ENCODE peak calls at places on chromosomes 5 and 9, in six cellular contexts. N is activated naive CD4-positive, alpha-beta T cell; C is adipocyte; Q is activated CD8-positive, alpha-beta memory T cell treated with anti-CD3 and anti-CD28 coated beads for 48 hours; J is NCI-H1694 treated with DMSO at 0.1 percent for 48 hours; O is memory B cell. I is an unnamed sample.

GRCh38 chr5:115578657-115579056 is 23.6 kb downstream of the TICAM2 start:
- DNase-seq in C (no peak), N (no peak), J (no peak), O (no peak), Q (no peak), I (no peak)

GRCh38 chr5:107840161-107840560 is 169.4 kb upstream of the EFNA5 start:
- DNase-seq in Q (no peak), J (no peak), O (no peak), N (no peak), C (no peak), I (no peak)

GRCh38 chr9:134585746-134586706 is 55.6 kb upstream of the COL5A1 start:
- DNase-seq in N (no peak), Q (no peak), C (peak; percentile 88), O (no peak), J (peak; percentile 57), I (no peak)

GRCh38 chr9:121455527-121456239 is 44.0 kb downstream of the GGTA1 start:
- DNase-seq in J (no peak), N (no peak), O (no peak), C (no peak), Q (peak; percentile 24), I (no peak)

GRCh38 chr5:81948349-81948748 is 23.5 kb upstream of the ATG10 start:
- DNase-seq in O (no peak), J (no peak), N (no peak), C (peak; percentile 21), Q (no peak), I (no peak)

GRCh38 chr5:75260708-75261107 is 24.0 kb upstream of the ANKRD31 start:
- DNase-seq in C (no peak), J (no peak), Q (no peak), O (no peak), N (no peak), I (no peak)

GRCh38 chr5:54915466-54916027 is 69.8 kb downstream of the ESM1 start:
- DNase-seq in J (no peak), C (no peak), O (no peak), N (no peak), Q (no peak), I (no peak)

GRCh38 chr9:19629506-19629905 is 159.3 kb downstream of the SLC24A2 start:
- DNase-seq in O (no peak), J (no peak), C (no peak), Q (no peak), N (no peak), I (no peak)

GRCh38 chr5:180027449-180028089 is 44.0 kb downstream of the RNF130 start:
- DNase-seq in O (no peak), C (no peak), N (no peak), Q (no peak), J (no peak), I (no peak)

GRCh38 chr5:75009559-75010230 is 42.7 kb downstream of the GCNT4 start:
- DNase-seq in O (no peak), N (no peak), Q (no peak), J (no peak), C (no peak), I (no peak)

GRCh38 chr5:158423623-158424200 is 564.8 kb upstream of the CLINT1 start:
- DNase-seq in J (no peak), Q (no peak), O (no peak), C (peak; percentile 79), N (no peak), I (no peak)

GRCh38 chr5:150485770-150486401 is 22.0 kb upstream of the NDST1 start:
- DNase-seq in J (peak; percentile 16), N (peak; percentile 42), C (peak; percentile 73), Q (no peak), O (peak; percentile 7), I (no peak)

GRCh38 chr9:77707696-77708095 is 59.6 kb upstream of the GNA14 start:
- DNase-seq in Q (no peak), N (no peak), J (no peak), C (peak; percentile 97), O (no peak), I (peak; percentile 8)

GRCh38 chr5:149317281-149318048 is 27.8 kb upstream of the GRPEL2 start:
- DNase-seq in N (no peak), C (peak; percentile 80), J (peak; percentile 50), Q (no peak), O (peak; percentile 30), I (no peak)

GRCh38 chr5:179232091-179232490 is 113.2 kb downstream of the ADAMTS2 start:
- DNase-seq in O (no peak), J (no peak), Q (no peak), C (no peak), N (no peak), I (no peak)

GRCh38 chr9:135615666-135616620 is 23.4 kb downstream of the GLT6D1 start:
- DNase-seq in Q (no peak), O (no peak), C (no peak), J (no peak), N (no peak), I (no peak)

GRCh38 chr9:131733601-131734061 is 6.2 kb downstream of the RAPGEF1 start:
- DNase-seq in C (peak; percentile 94), Q (no peak), J (peak; percentile 19), O (no peak), N (no peak), I (no peak)

GRCh38 chr5:72380491-72381274 is 60.5 kb downstream of the PTCD2 start:
- DNase-seq in C (no peak), O (peak; percentile 5), J (no peak), N (no peak), Q (no peak), I (no peak)

GRCh38 chr5:177447611-177448243 is 1.1 kb downstream of the PRR7 start:
- DNase-seq in C (peak; percentile 68), J (no peak), Q (no peak), N (no peak), O (no peak), I (peak; percentile 88)

GRCh38 chr5:43061352-43061751 is 21.2 kb upstream of the ANXA2R start:
- DNase-seq in O (no peak), N (no peak), Q (no peak), C (peak; percentile 74), J (no peak), I (no peak)

GRCh38 chr5:151706906-151707305 is 20.2 kb upstream of the SPARC start:
- DNase-seq in C (no peak), N (no peak), Q (no peak), O (no peak), J (no peak), I (no peak)

GRCh38 chr9:124776613-124776951 is 351 bp upstream of the OLFML2A start:
- DNase-seq in N (no peak), Q (no peak), C (no peak), J (no peak), O (no peak), I (no peak)

GRCh38 chr5:170070556-170071412 is 34.9 kb upstream of the FOXI1 start:
- DNase-seq in Q (peak; percentile 27), C (peak; percentile 76), O (no peak), J (no peak), N (no peak), I (no peak)

GRCh38 chr5:31273161-31273560 is 79.7 kb downstream of the CDH6 start:
- DNase-seq in C (no peak), O (no peak), J (no peak), N (no peak), Q (no peak), I (no peak)

GRCh38 chr9:115880221-115880620 is 273.4 kb upstream of the PAPPA start:
- DNase-seq in N (no peak), O (no peak), J (no peak), C (no peak), Q (no peak), I (no peak)

GRCh38 chr9:137423810-137424291 is 658 bp downstream of the NOXA1 start:
- DNase-seq in N (no peak), J (no peak), C (peak; percentile 17), O (no peak), Q (no peak), I (no peak)

GRCh38 chr9:92345582-92345981 is 19.8 kb downstream of the CENPP start:
- DNase-seq in N (no peak), C (no peak), Q (no peak), J (no peak), O (no peak), I (no peak)

GRCh38 chr9:77449177-77450092 is 198.7 kb downstream of the GNA14 start:
- DNase-seq in J (no peak), C (peak; percentile 49), O (no peak), N (no peak), Q (no peak), I (no peak)

GRCh38 chr5:126594077-126594476 is 942 bp downstream of the ALDH7A1 start:
- DNase-seq in Q (no peak), O (no peak), J (no peak), C (peak; percentile 45), N (no peak), I (no peak)

GRCh38 chr5:98742395-98743073 is 30.9 kb upstream of the RGMB start:
- DNase-seq in Q (no peak), J (no peak), O (no peak), C (no peak), N (no peak), I (no peak)

GRCh38 chr5:45862763-45863162 is 166.6 kb upstream of the HCN1 start:
- DNase-seq in O (no peak), Q (no peak), J (no peak), N (no peak), C (no peak), I (no peak)

GRCh38 chr5:91095786-91096380 is 287.2 kb downstream of the ARRDC3 start:
- DNase-seq in J (no peak), N (no peak), Q (no peak), O (no peak), C (no peak), I (no peak)

GRCh38 chr5:3346111-3346820 is 249.4 kb upstream of the IRX1 start:
- DNase-seq in J (no peak), O (no peak), Q (no peak), N (no peak), C (no peak), I (no peak)

GRCh38 chr5:32225445-32225844 is 51.3 kb upstream of the GOLPH3 start:
- DNase-seq in N (no peak), O (no peak), C (peak; percentile 70), J (no peak), Q (no peak), I (no peak)

GRCh38 chr5:19411936-19412335 is 576.1 kb downstream of the CDH18 start:
- DNase-seq in J (no peak), Q (no peak), N (no peak), C (no peak), O (no peak), I (no peak)

GRCh38 chr9:131963087-131963715 is 116.5 kb downstream of the MED27 start:
- DNase-seq in O (no peak), C (no peak), N (no peak), J (no peak), Q (no peak), I (no peak)

GRCh38 chr9:114037961-114038723 is 40.0 kb downstream of the AMBP start:
- DNase-seq in N (no peak), C (peak; percentile 46), J (no peak), Q (no peak), O (no peak), I (no peak)

GRCh38 chr5:78353520-78353919 is 6.9 kb upstream of the SCAMP1 start:
- DNase-seq in O (no peak), N (no peak), J (no peak), Q (no peak), C (no peak), I (no peak)

GRCh38 chr5:128154943-128155342 is 71.4 kb downstream of the SLC12A2 start:
- DNase-seq in Q (no peak), O (no peak), C (peak; percentile 84), J (no peak), N (no peak), I (no peak)